ENCODE peak calls at places on chromosome 14, in five cellular contexts. H is ovary, T is astrocyte of the spinal cord, M is HS-5, R is NCI-H1092 treated with DMSO at 0.1 percent for 48 hours. F is an unnamed sample.

GRCh38 chr14:65193891-65194290 is 91.6 kb upstream of the MAX start:
- DNase-seq in H (no peak), T (no peak), M (no peak), R (no peak), F (no peak)

GRCh38 chr14:99971929-99972747 is 93.1 kb upstream of the EVL start:
- DNase-seq in H (no peak), T (peak), M (no peak), R (peak), F (no peak)

GRCh38 chr14:65791551-65791981 is 379.0 kb downstream of the FUT8 start:
- DNase-seq in H (no peak), T (peak), M (peak), R (no peak), F (peak)

GRCh38 chr14:75144944-75145343 is 18.1 kb upstream of the NEK9 start:
- DNase-seq in H (no peak), T (no peak), M (no peak), R (no peak), F (peak)

GRCh38 chr14:58738876-58739275 is 101.1 kb downstream of the DACT1 start:
- DNase-seq in H (no peak), T (no peak), M (no peak), R (no peak), F (no peak)

GRCh38 chr14:53458368-53458814 is 305.3 kb upstream of the DDHD1 start:
- DNase-seq in H (no peak), T (peak), M (peak), R (no peak), F (no peak)

GRCh38 chr14:98189521-98189920 is 1082.5 kb downstream of the BCL11B start:
- DNase-seq in H (no peak), T (no peak), M (no peak), R (no peak), F (no peak)

GRCh38 chr14:76348898-76349297 is 27.0 kb upstream of the ESRRB start:
- DNase-seq in H (no peak), T (peak), M (peak), R (no peak), F (no peak)

GRCh38 chr14:69879175-69880047 is at the start of gene SMOC1:
- DNase-seq in H (peak), T (peak), M (no peak), R (peak), F (no peak)

GRCh38 chr14:49634547-49635334 is at the start of gene DNAAF2:
- DNase-seq in H (peak), T (peak), M (peak), R (peak), F (peak)

GRCh38 chr14:58572092-58572853 is 65.5 kb upstream of the DACT1 start:
- DNase-seq in H (no peak), T (peak), M (peak), R (no peak), F (peak)

GRCh38 chr14:20802341-20803084 is at the start of gene RNASE1:
- DNase-seq in H (peak), T (no peak), M (no peak), R (no peak), F (no peak)